ENCODE peak calls at places on chromosome 21, in four cellular contexts. K, V, A and U are unnamed samples.

GRCh38 chr21:42032968-42033367 is 22.8 kb upstream of the ZBTB21 start:
- DNase-seq in K (no peak), V (no peak), A (no peak), U (no peak)

GRCh38 chr21:38820471-38821239 is 14.9 kb downstream of the ETS2 start:
- DNase-seq in K (no peak), V (no peak), A (no peak), U (no peak)

GRCh38 chr21:32306021-32306780 is 7.5 kb downstream of the MRAP start:
- DNase-seq in K (no peak), V (no peak), A (no peak), U (no peak)

GRCh38 chr21:32351428-32351827 is 41.4 kb downstream of the URB1 start:
- DNase-seq in K (no peak), V (no peak), A (no peak), U (no peak)

GRCh38 chr21:34282223-34282622 is 81.6 kb upstream of the KCNE2 start:
- DNase-seq in K (no peak), V (no peak), A (no peak), U (no peak)

GRCh38 chr21:33046455-33046854 is 20.7 kb downstream of the OLIG2 start:
- DNase-seq in K (no peak), V (peak; percentile 94), A (no peak), U (no peak)

GRCh38 chr21:45594721-45595489 is 48.6 kb upstream of the PCBP3 start:
- DNase-seq in K (no peak), V (no peak), A (no peak), U (no peak)

GRCh38 chr21:45388011-45388521 is 16.9 kb upstream of the COL18A1 start:
- DNase-seq in K (no peak), V (no peak), A (no peak), U (no peak)

GRCh38 chr21:46226920-46227599 is 1.5 kb downstream of the LSS start:
- DNase-seq in K (no peak), V (no peak), A (no peak), U (no peak)

GRCh38 chr21:28148400-28149064 is 844.1 kb downstream of the LTN1 start:
- DNase-seq in K (no peak), V (no peak), A (no peak), U (no peak)

GRCh38 chr21:32096411-32096810 is 182.4 kb downstream of the MIS18A start:
- DNase-seq in K (peak; percentile 39), V (peak; percentile 32), A (no peak), U (no peak)

GRCh38 chr21:42291003-42291750 is 24.0 kb downstream of the TFF3 start:
- DNase-seq in K (no peak), V (no peak), A (no peak), U (no peak)

GRCh38 chr21:34762761-34763160 is 94.0 kb downstream of the CLIC6 start:
- DNase-seq in K (no peak), V (no peak), A (no peak), U (no peak)

GRCh38 chr21:34989337-34990151 is 59.6 kb downstream of the RUNX1 start:
- DNase-seq in K (no peak), V (no peak), A (peak; percentile 44), U (no peak)

GRCh38 chr21:21232320-21232719 is 234.1 kb downstream of the NCAM2 start:
- DNase-seq in K (peak; percentile 42), V (peak; percentile 4), A (no peak), U (no peak)

GRCh38 chr21:17387030-17387617 is 125.7 kb upstream of the CXADR start:
- DNase-seq in K (peak; percentile 66), V (peak; percentile 79), A (no peak), U (peak; percentile 9)